ENCODE peak calls at places on chromosomes 2 and 18, in five cellular contexts. K, L, Y, G and C are unnamed samples. For H3K27me3, the result is how much of the 10 kb centered on the place peaks cover.

GRCh38 chr2:218428846-218429558 is 10.1 kb downstream of the VIL1 start:
- DNase-seq in K (no peak), L (no peak), G (peak), Y (no peak), C (no peak)

GRCh38 chr2:47535991-47536390 is 133.0 kb downstream of the MSH2 start:
- DNase-seq in L (no peak), Y (no peak), G (no peak), K (no peak), C (no peak)

GRCh38 chr18:25678226-25678625 is 326.3 kb upstream of the ZNF521 start:
- DNase-seq in G (no peak), Y (no peak), K (no peak), L (no peak), C (no peak)

GRCh38 chr2:58667137-58667774 is 426.1 kb upstream of the FANCL start:
- DNase-seq in G (no peak), K (no peak), Y (no peak), L (no peak), C (no peak)

GRCh38 chr2:155815851-155816250 is 516.7 kb downstream of the NR4A2 start:
- DNase-seq in Y (no peak), K (no peak), L (no peak), G (no peak), C (no peak)

GRCh38 chr2:190859347-190860297 is 21.0 kb upstream of the GLS start:
- DNase-seq in L (no peak), K (no peak), Y (no peak), G (peak), C (no peak)

GRCh38 chr2:207913772-207914358 is 111.5 kb downstream of the PLEKHM3 start:
- DNase-seq in K (no peak), L (no peak), Y (no peak), G (no peak), C (no peak)

GRCh38 chr2:128790541-128790944 is 471.9 kb upstream of the HS6ST1 start:
- DNase-seq in Y (no peak), G (no peak), L (no peak), K (no peak), C (no peak)

GRCh38 chr2:74576830-74577229 is 22.3 kb downstream of the DOK1 start:
- DNase-seq in L (no peak), Y (no peak), K (peak), G (no peak), C (no peak)

GRCh38 chr2:110770696-110771425 is 38.5 kb downstream of the ACOXL start:
- DNase-seq in L (no peak), Y (peak), K (no peak), G (no peak), C (no peak)

GRCh38 chr2:12990523-12990922 is 273.8 kb downstream of the TRIB2 start:
- DNase-seq in L (no peak), G (no peak), Y (no peak), K (no peak), C (no peak)

GRCh38 chr2:168851674-168852320 is 38.4 kb downstream of the SPC25 start:
- DNase-seq in K (peak), L (no peak), Y (peak), G (peak), C (no peak)

GRCh38 chr2:55431982-55432627 is 12.4 kb upstream of the CCDC88A start:
- DNase-seq in L (no peak), K (no peak), G (no peak), Y (no peak), C (no peak)

GRCh38 chr2:235641333-235641732 is 147.5 kb downstream of the AGAP1 start:
- DNase-seq in G (peak), K (no peak), L (no peak), Y (peak), C (no peak)

GRCh38 chr2:147110317-147110716 is 734.5 kb upstream of the ACVR2A start:
- DNase-seq in K (no peak), Y (no peak), L (no peak), G (no peak), C (no peak)

GRCh38 chr2:227509824-227510619 is 38.1 kb downstream of the AGFG1 start:
- DNase-seq in Y (no peak), K (no peak), L (no peak), G (no peak), C (no peak)

GRCh38 chr2:23661276-23662050 is 265.5 kb downstream of the ATAD2B start:
- DNase-seq in K (no peak), G (no peak), L (no peak), Y (peak), C (no peak)

GRCh38 chr2:128646091-128646490 is 327.4 kb upstream of the HS6ST1 start:
- DNase-seq in L (no peak), K (no peak), G (no peak), Y (no peak), C (no peak)

GRCh38 chr2:48316753-48317750 is 212.9 kb upstream of the STON1 start:
- DNase-seq in G (no peak), K (no peak), Y (no peak), L (no peak), C (peak)

GRCh38 chr2:70706026-70706795 is 61.8 kb downstream of the ADD2 start:
- DNase-seq in K (no peak), L (no peak), Y (no peak), G (no peak), C (no peak)
- TF ChIP-seq CTCF in K (no peak), L (no peak), Y (no peak), G (no peak), C (no peak)

GRCh38 chr18:63928331-63928730 is 20.6 kb downstream of the SERPINB10 start:
- DNase-seq in G (no peak), Y (no peak), K (no peak), L (no peak), C (no peak)

GRCh38 chr18:63936156-63936931 is 12.8 kb upstream of the HMSD start:
- DNase-seq in K (no peak), Y (peak), G (peak), L (peak), C (peak)

GRCh38 chr18:63930774-63931354 is 18.2 kb upstream of the HMSD start:
- DNase-seq in K (no peak), L (no peak), Y (no peak), G (no peak), C (no peak)
- H3K4me3 ChIP-seq in K (no peak), L (no peak), Y (no peak), G (no peak), C (no peak)

DNA sequence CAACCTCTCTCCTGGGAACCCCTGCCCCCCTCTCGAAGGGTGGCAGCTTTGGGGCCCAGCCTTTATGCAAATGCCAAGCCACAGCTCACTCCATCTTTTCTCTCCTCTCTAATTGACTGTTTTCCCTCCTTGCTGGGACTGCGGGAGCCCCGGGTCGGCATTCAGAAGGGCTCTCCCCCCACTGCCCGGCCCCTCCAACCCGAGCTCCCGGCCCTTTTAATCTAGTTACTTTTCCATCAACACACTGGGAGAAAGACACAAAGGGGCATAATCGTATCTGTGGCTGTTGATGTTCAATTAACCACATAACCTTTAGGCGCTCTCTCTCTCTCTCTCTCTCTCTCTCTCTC is 95.4 kb downstream of the INHBB start:
- DNase-seq in Y (no peak), G (no peak), K (no peak), L (no peak), C (no peak)
- H3K27me3 ChIP-seq in Y (under half), G (under half), K (half or more), L (under half), C (under half)

GRCh38 chr18:62400916-62401315 is 75.8 kb downstream of the TNFRSF11A start:
- DNase-seq in Y (no peak), L (no peak), K (no peak), G (no peak), C (no peak)

GRCh38 chr18:62398291-62398690 is 73.2 kb downstream of the TNFRSF11A start:
- DNase-seq in K (no peak), L (no peak), Y (no peak), G (no peak), C (no peak)

GRCh38 chr18:62402342-62402948 is 77.3 kb downstream of the TNFRSF11A start:
- DNase-seq in G (no peak), K (no peak), Y (no peak), L (no peak), C (no peak)

GRCh38 chr18:62399306-62399705 is 74.2 kb downstream of the TNFRSF11A start:
- DNase-seq in K (no peak), L (no peak), Y (no peak), G (no peak), C (no peak)

DNA sequence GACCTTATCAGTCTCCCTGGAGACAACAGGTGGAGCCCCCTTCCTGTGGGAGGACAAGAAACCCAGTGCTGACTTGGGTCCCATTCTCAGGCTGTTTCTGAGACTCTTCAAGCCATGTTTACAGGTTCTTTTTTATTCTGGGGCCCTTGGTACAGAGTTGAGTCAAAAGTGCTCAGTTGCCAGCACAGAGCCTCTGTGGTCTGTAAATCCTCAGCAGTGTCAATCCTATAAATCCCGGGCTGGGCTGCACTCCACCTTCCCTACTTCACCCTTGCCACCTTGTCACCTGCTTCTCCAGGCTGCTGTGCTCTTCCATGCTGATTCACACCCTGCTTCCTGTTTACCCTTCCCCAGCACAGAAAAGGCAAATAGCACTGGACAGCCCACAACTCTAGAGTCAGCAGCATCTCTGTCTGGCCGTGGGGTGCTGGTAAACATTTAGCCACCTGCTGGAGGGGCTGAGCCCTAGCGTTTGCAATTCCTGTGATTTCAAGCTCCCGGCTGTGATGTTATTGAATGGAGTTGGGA is 74.7 kb downstream of the TNFRSF11A start:
- DNase-seq in L (peak), Y (no peak), G (no peak), K (no peak), C (no peak)
- TF ChIP-seq CTCF in L (no peak), Y (no peak), G (no peak), K (peak), C (peak)

GRCh38 chr18:499351-500229 is 911 bp downstream of the COLEC12 start:
- DNase-seq in G (no peak), L (no peak), K (no peak), Y (no peak), C (no peak)

GRCh38 chr18:500230-500555 is 308 bp downstream of the COLEC12 start:
- DNase-seq in L (no peak), K (no peak), G (no peak), Y (no peak), C (no peak)

GRCh38 chr18:498901-499300 is 1.6 kb downstream of the COLEC12 start:
- DNase-seq in G (no peak), K (no peak), L (no peak), Y (no peak), C (no peak)

GRCh38 chr18:501406-501714 is 859 bp upstream of the COLEC12 start:
- DNase-seq in L (no peak), G (no peak), Y (no peak), K (no peak), C (no peak)

DNA sequence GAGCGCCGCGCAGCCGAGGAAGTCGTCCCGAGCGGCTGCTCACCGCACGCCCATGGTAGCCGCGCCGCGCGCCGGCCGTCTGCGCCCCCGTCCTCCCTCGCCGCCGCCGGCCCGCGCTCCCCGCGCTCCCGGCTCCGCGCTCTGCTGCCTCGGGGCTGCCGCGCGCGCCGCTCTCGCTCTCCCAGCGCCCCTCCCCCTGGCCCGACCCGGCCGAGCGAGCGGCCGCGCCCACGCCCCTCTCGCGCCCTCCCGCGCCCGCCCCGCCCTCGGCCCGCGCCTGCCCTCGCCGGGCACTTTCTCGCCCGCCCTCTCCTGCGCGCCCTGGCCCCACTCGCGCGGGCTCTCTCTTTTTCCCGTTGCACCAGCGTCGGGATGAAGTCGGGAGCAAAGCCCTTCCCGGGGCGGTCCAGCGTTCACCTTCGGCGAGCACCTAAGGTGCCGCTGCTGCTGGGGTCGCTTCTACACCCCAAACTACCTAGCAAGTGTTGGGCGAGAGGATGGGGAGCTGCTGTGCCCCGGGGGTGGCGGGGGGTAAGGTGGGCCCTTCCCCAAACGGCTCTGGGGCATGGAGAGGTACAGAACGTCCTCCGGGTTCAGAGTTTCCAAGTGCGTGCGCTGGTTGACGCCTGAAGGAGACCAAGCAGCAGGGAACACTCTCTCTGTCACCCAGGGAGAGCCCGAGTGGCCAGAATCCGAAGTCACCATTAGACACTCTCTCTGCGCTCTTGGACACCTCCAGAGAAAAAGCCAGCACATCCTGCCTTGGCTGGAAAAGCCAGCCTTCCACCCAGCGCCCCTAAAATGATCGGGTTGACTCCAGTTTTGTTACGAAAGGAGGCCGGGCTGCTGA is at the start of gene COLEC12:
- DNase-seq in K (no peak), Y (no peak), L (peak), G (no peak), C (no peak)
- H3K4me3 ChIP-seq in K (peak), Y (peak), L (peak), G (peak), C (no peak)

GRCh38 chr2:21055451-21055850 is 11.6 kb upstream of the APOB start:
- DNase-seq in Y (no peak), L (no peak), K (no peak), G (no peak), C (no peak)
- H3K27me3 ChIP-seq in Y (under half), L (under half), K (under half), G (under half), C (under half)

GRCh38 chr2:65291221-65292094 is 63.8 kb downstream of the ACTR2 start:
- DNase-seq in L (no peak), Y (no peak), G (no peak), K (no peak), C (no peak)

GRCh38 chr2:65292095-65292378 is 64.4 kb downstream of the ACTR2 start:
- DNase-seq in L (peak), K (no peak), G (no peak), Y (no peak), C (no peak)

GRCh38 chr2:65294701-65295100 is 67.1 kb downstream of the ACTR2 start:
- DNase-seq in Y (no peak), K (no peak), G (no peak), L (no peak), C (no peak)

GRCh38 chr2:65292461-65293127 is 65.0 kb downstream of the ACTR2 start:
- DNase-seq in L (no peak), G (no peak), Y (no peak), K (no peak), C (no peak)

GRCh38 chr2:65294136-65294535 is 66.5 kb downstream of the ACTR2 start:
- DNase-seq in Y (no peak), G (no peak), K (no peak), L (no peak), C (no peak)
- TF ChIP-seq CTCF in Y (no peak), G (no peak), K (no peak), L (no peak), C (no peak)

GRCh38 chr2:27081984-27082772 is 3.8 kb downstream of the EMILIN1 start:
- DNase-seq in G (no peak), K (no peak), Y (no peak), L (no peak), C (no peak)
- H3K4me3 ChIP-seq in G (no peak), K (no peak), Y (no peak), L (peak), C (no peak)

GRCh38 chr2:26579025-26579722 is 62.0 kb downstream of the CIB4 start:
- DNase-seq in Y (no peak), K (no peak), G (no peak), L (no peak), C (no peak)

GRCh38 chr2:26580151-26580550 is 61.0 kb downstream of the CIB4 start:
- DNase-seq in Y (no peak), L (no peak), G (no peak), K (no peak), C (no peak)

GRCh38 chr2:26580751-26581150 is 60.4 kb downstream of the CIB4 start:
- DNase-seq in L (no peak), G (no peak), Y (no peak), K (no peak), C (no peak)

GRCh38 chr2:26578581-26578980 is 62.6 kb downstream of the CIB4 start:
- DNase-seq in G (no peak), Y (no peak), L (no peak), K (no peak), C (no peak)

DNA sequence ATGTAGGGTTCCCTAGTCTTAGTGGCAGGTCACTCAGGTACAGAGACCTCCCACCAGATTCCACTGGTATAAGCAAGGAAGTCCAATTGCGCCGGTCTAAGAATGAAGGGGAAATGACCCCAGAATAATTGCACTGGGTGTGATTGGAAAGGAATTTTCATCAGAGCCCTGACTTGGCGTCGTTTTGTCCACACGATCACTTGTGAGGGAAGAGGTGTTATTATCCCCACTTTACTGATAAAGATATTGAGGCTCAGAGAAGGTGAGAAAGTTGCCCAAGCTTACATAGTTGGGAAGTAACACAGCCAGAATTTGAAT is 61.5 kb downstream of the CIB4 start:
- DNase-seq in Y (no peak), G (no peak), L (no peak), K (no peak), C (no peak)
- H3K27me3 ChIP-seq in Y (under half), G (under half), L (under half), K (half or more), C (under half)